ENCODE peak calls at places on chromosome 13, in five cellular contexts. G is HepG2, A is HCT116, H is SK-N-SH, I is GM12878. Y is an unnamed sample.

GRCh38 chr13:94716016-94716415 is 3.7 kb upstream of the SOX21 start:
- DNase-seq in A (no peak), I (no peak), G (no peak), H (no peak), Y (no peak)

GRCh38 chr13:113881614-113882265 is 17.9 kb upstream of the GAS6 start:
- DNase-seq in G (no peak), A (no peak), I (no peak), H (no peak), Y (no peak)

GRCh38 chr13:75762066-75762937 is 126.2 kb downstream of the LMO7 start:
- DNase-seq in G (peak; percentile 15), I (peak; percentile 84), A (no peak), H (no peak), Y (no peak)

GRCh38 chr13:74550039-74550438 is 415.8 kb upstream of the KLF12 start:
- DNase-seq in I (no peak), G (no peak), A (no peak), H (no peak), Y (no peak)

GRCh38 chr13:39623466-39623865 is 20.5 kb upstream of the LHFPL6 start:
- DNase-seq in I (no peak), H (no peak), A (no peak), G (no peak), Y (no peak)

GRCh38 chr13:20492641-20493040 is 33.0 kb downstream of the CRYL1 start:
- DNase-seq in H (no peak), I (no peak), A (peak; percentile 27), G (peak; percentile 46), Y (peak; percentile 18)

GRCh38 chr13:90933097-90933826 is 414.2 kb upstream of the MIR17HG start:
- DNase-seq in G (no peak), H (no peak), A (no peak), I (no peak), Y (no peak)

GRCh38 chr13:113742445-113743120 is 16.4 kb upstream of the TMEM255B start:
- DNase-seq in G (no peak), A (no peak), I (no peak), H (no peak), Y (no peak)

DNA sequence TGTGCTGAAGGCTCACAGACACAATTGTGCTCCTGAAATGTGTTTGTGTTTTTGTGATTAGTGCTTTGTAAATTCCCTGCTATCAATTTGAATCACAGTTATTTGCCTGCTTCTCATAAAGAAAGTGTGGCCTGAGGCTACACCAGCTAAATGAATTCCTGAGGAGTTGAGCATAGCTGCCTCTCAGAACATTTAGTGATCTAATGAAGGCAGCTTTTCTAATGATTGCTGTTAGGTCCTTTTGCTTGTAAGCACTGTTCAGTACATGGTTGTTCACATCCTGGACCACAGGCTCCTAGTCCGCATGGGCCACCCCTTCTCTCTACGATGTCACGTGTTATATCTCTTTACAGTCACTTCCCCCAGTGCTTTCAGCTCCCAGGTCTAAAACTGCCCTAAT is 238.2 kb downstream of the B3GLCT start:
- DNase-seq in H (peak; percentile 6), G (no peak), A (no peak), I (peak; percentile 13), Y (no peak)
- TF ChIP-seq ZBTB33 in H (no peak), G (no peak), A (no peak), I (no peak), Y (no peak)

GRCh38 chr13:50161052-50161451 is 145.8 kb downstream of the KCNRG start:
- DNase-seq in G (peak; percentile 26), I (no peak), H (no peak), A (no peak), Y (peak; percentile 7)
- TF ChIP-seq ZBTB33 in G (no peak), I (no peak), H (no peak), A (no peak), Y (no peak)

DNA sequence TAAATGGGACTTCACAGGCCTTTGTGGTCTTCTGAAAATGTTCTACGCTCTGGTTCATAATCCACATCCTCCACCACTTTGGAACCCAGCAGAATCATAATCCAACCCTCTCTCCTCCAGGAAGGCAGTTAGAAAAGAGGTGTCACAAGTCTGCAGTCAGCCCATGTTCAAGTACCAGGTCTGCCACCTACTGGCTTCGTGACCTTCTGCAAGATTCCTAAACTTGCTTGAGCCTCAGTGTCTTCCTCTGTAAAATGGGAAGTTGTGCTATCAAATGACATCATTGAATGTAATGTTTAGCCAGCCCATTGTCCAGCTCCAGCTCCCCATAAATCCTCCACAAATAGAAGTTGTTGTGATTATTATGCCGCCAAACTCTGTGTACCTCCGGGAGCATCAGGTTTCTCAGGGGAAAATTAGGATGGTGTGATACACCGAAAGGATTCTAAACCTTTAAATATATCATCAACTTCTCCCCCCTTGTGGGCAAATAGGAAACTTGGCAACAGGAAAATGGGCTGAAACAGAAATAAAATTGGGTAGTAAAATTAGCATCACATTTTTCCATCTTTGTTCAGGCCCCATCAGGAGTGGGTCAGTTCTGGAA is 109.7 kb downstream of the NUFIP1 start:
- DNase-seq in G (no peak), A (peak; percentile 40), I (peak; percentile 8), H (peak; percentile 18), Y (no peak)
- TF ChIP-seq ZBTB33 in G (no peak), A (no peak), I (no peak), H (no peak), Y (no peak)

GRCh38 chr13:96637039-96637438 is 357.2 kb downstream of the OXGR1 start:
- DNase-seq in I (no peak), H (no peak), G (no peak), A (no peak), Y (no peak)
- TF ChIP-seq ZBTB33 in I (no peak), H (no peak), G (no peak), A (no peak), Y (no peak)

GRCh38 chr13:98474292-98474691 is 102.6 kb downstream of the STK24 start:
- DNase-seq in H (no peak), G (no peak), A (no peak), I (no peak), Y (no peak)
- TF ChIP-seq ZBTB33 in H (no peak), G (peak; percentile 87), A (no peak), I (no peak), Y (no peak)